ENCODE peak calls at places on chromosomes 16 and 17, in six cellular contexts. One of them, this sample, is unnamed.

GRCh38 chr17:15213381-15214087 is 51.6 kb downstream of the PMP22 start:
- DNase-seq in astrocyte of the cerebellum: no peak
- DNase-seq in testis: no peak
- DNase-seq in choroid plexus epithelial cell: peak
- DNase-seq in ovary: no peak
- DNase-seq in AG04450: no peak
- DNase-seq in this sample: no peak

GRCh38 chr17:61196302-61196704 is 203.3 kb upstream of the TBX2 start:
- DNase-seq in astrocyte of the cerebellum: no peak
- DNase-seq in testis: no peak
- DNase-seq in choroid plexus epithelial cell: peak
- DNase-seq in ovary: no peak
- DNase-seq in AG04450: peak
- DNase-seq in this sample: no peak

GRCh38 chr17:45070001-45070400 is 8.9 kb downstream of the NMT1 start:
- DNase-seq in astrocyte of the cerebellum: no peak
- DNase-seq in testis: no peak
- DNase-seq in choroid plexus epithelial cell: no peak
- DNase-seq in ovary: no peak
- DNase-seq in AG04450: no peak
- DNase-seq in this sample: no peak

GRCh38 chr16:22210285-22210684 is 4.2 kb downstream of the EEF2K start:
- DNase-seq in astrocyte of the cerebellum: no peak
- DNase-seq in testis: no peak
- DNase-seq in choroid plexus epithelial cell: no peak
- DNase-seq in ovary: no peak
- DNase-seq in AG04450: no peak
- DNase-seq in this sample: no peak

GRCh38 chr16:53502331-53503269 is at the start of gene AKTIP:
- DNase-seq in astrocyte of the cerebellum: no peak
- DNase-seq in testis: peak
- DNase-seq in choroid plexus epithelial cell: peak
- DNase-seq in ovary: no peak
- DNase-seq in AG04450: no peak
- DNase-seq in this sample: peak

GRCh38 chr17:17363638-17364337 is 60.6 kb downstream of the NT5M start:
- DNase-seq in astrocyte of the cerebellum: no peak
- DNase-seq in testis: no peak
- DNase-seq in choroid plexus epithelial cell: no peak
- DNase-seq in ovary: no peak
- DNase-seq in AG04450: no peak
- DNase-seq in this sample: peak

GRCh38 chr16:56742030-56742984 is 12.4 kb downstream of the NUP93 start:
- DNase-seq in astrocyte of the cerebellum: peak
- DNase-seq in testis: no peak
- DNase-seq in choroid plexus epithelial cell: peak
- DNase-seq in ovary: no peak
- DNase-seq in AG04450: peak
- DNase-seq in this sample: no peak

GRCh38 chr16:14650629-14651028 is 17.9 kb downstream of the BFAR start:
- DNase-seq in astrocyte of the cerebellum: no peak
- DNase-seq in testis: no peak
- DNase-seq in choroid plexus epithelial cell: no peak
- DNase-seq in ovary: no peak
- DNase-seq in AG04450: no peak
- DNase-seq in this sample: no peak

GRCh38 chr17:48068491-48068961 is 20.4 kb downstream of the NFE2L1 start:
- DNase-seq in astrocyte of the cerebellum: no peak
- DNase-seq in testis: no peak
- DNase-seq in choroid plexus epithelial cell: peak
- DNase-seq in ovary: no peak
- DNase-seq in AG04450: no peak
- DNase-seq in this sample: no peak

GRCh38 chr17:8075081-8075480 is 12.4 kb downstream of the ALOX12B start:
- DNase-seq in astrocyte of the cerebellum: no peak
- DNase-seq in testis: no peak
- DNase-seq in choroid plexus epithelial cell: no peak
- DNase-seq in ovary: no peak
- DNase-seq in AG04450: no peak
- DNase-seq in this sample: no peak

GRCh38 chr16:50685456-50686058 is 4.4 kb upstream of the SNX20 start:
- DNase-seq in astrocyte of the cerebellum: no peak
- DNase-seq in testis: no peak
- DNase-seq in choroid plexus epithelial cell: no peak
- DNase-seq in ovary: no peak
- DNase-seq in AG04450: no peak
- DNase-seq in this sample: no peak

GRCh38 chr17:45274033-45274432 is 12.1 kb upstream of the SPATA32 start:
- DNase-seq in astrocyte of the cerebellum: no peak
- DNase-seq in testis: no peak
- DNase-seq in choroid plexus epithelial cell: no peak
- DNase-seq in ovary: no peak
- DNase-seq in AG04450: no peak
- DNase-seq in this sample: no peak

GRCh38 chr16:50261160-50261706 is 5.1 kb upstream of the ADCY7 start:
- DNase-seq in astrocyte of the cerebellum: no peak
- DNase-seq in testis: no peak
- DNase-seq in choroid plexus epithelial cell: no peak
- DNase-seq in ovary: no peak
- DNase-seq in AG04450: no peak
- DNase-seq in this sample: no peak

GRCh38 chr16:85615014-85615851 is 2.1 kb downstream of the GSE1 start:
- DNase-seq in astrocyte of the cerebellum: no peak
- DNase-seq in testis: peak
- DNase-seq in choroid plexus epithelial cell: no peak
- DNase-seq in ovary: no peak
- DNase-seq in AG04450: no peak
- DNase-seq in this sample: no peak

GRCh38 chr16:53087101-53087500 is 32.3 kb downstream of the CHD9 start:
- DNase-seq in astrocyte of the cerebellum: no peak
- DNase-seq in testis: no peak
- DNase-seq in choroid plexus epithelial cell: peak
- DNase-seq in ovary: no peak
- DNase-seq in AG04450: no peak
- DNase-seq in this sample: no peak

GRCh38 chr17:50837286-50837979 is 2.0 kb downstream of the WFIKKN2 start:
- DNase-seq in astrocyte of the cerebellum: no peak
- DNase-seq in testis: peak
- DNase-seq in choroid plexus epithelial cell: no peak
- DNase-seq in ovary: no peak
- DNase-seq in AG04450: no peak
- DNase-seq in this sample: no peak

GRCh38 chr16:81570189-81570846 is 125.7 kb downstream of the CMIP start:
- DNase-seq in astrocyte of the cerebellum: no peak
- DNase-seq in testis: peak
- DNase-seq in choroid plexus epithelial cell: no peak
- DNase-seq in ovary: no peak
- DNase-seq in AG04450: no peak
- DNase-seq in this sample: no peak

GRCh38 chr17:74427048-74427762 is 4.7 kb upstream of the GPRC5C start:
- DNase-seq in astrocyte of the cerebellum: no peak
- DNase-seq in testis: no peak
- DNase-seq in choroid plexus epithelial cell: no peak
- DNase-seq in ovary: peak
- DNase-seq in AG04450: no peak
- DNase-seq in this sample: no peak

GRCh38 chr16:600781-601180 is 10.9 kb downstream of the RAB40C start:
- DNase-seq in astrocyte of the cerebellum: no peak
- DNase-seq in testis: no peak
- DNase-seq in choroid plexus epithelial cell: peak
- DNase-seq in ovary: no peak
- DNase-seq in AG04450: no peak
- DNase-seq in this sample: no peak
- TF ChIP-seq CTCF in astrocyte of the cerebellum: peak
- TF ChIP-seq CTCF in testis: no peak
- TF ChIP-seq CTCF in choroid plexus epithelial cell: peak
- TF ChIP-seq CTCF in ovary: no peak
- TF ChIP-seq CTCF in AG04450: peak
- TF ChIP-seq CTCF in this sample: no peak

GRCh38 chr16:87636050-87636684 is 33.9 kb downstream of the JPH3 start:
- DNase-seq in astrocyte of the cerebellum: peak
- DNase-seq in testis: peak
- DNase-seq in choroid plexus epithelial cell: peak
- DNase-seq in ovary: peak
- DNase-seq in AG04450: peak
- DNase-seq in this sample: peak

GRCh38 chr16:87637357-87637756 is 35.0 kb downstream of the JPH3 start:
- DNase-seq in astrocyte of the cerebellum: no peak
- DNase-seq in testis: no peak
- DNase-seq in choroid plexus epithelial cell: no peak
- DNase-seq in ovary: no peak
- DNase-seq in AG04450: no peak
- DNase-seq in this sample: no peak

GRCh38 chr16:87636741-87637140 is 34.4 kb downstream of the JPH3 start:
- DNase-seq in astrocyte of the cerebellum: no peak
- DNase-seq in testis: no peak
- DNase-seq in choroid plexus epithelial cell: no peak
- DNase-seq in ovary: no peak
- DNase-seq in AG04450: no peak
- DNase-seq in this sample: no peak

GRCh38 chr16:87634411-87634810 is 32.1 kb downstream of the JPH3 start:
- DNase-seq in astrocyte of the cerebellum: no peak
- DNase-seq in testis: no peak
- DNase-seq in choroid plexus epithelial cell: no peak
- DNase-seq in ovary: no peak
- DNase-seq in AG04450: no peak
- DNase-seq in this sample: no peak

GRCh38 chr16:87635541-87636049 is 33.3 kb downstream of the JPH3 start:
- DNase-seq in astrocyte of the cerebellum: no peak
- DNase-seq in testis: peak
- DNase-seq in choroid plexus epithelial cell: peak
- DNase-seq in ovary: peak
- DNase-seq in AG04450: no peak
- DNase-seq in this sample: peak
- TF ChIP-seq CTCF in astrocyte of the cerebellum: peak
- TF ChIP-seq CTCF in testis: no peak
- TF ChIP-seq CTCF in choroid plexus epithelial cell: peak
- TF ChIP-seq CTCF in ovary: peak
- TF ChIP-seq CTCF in AG04450: peak
- TF ChIP-seq CTCF in this sample: peak

DNA sequence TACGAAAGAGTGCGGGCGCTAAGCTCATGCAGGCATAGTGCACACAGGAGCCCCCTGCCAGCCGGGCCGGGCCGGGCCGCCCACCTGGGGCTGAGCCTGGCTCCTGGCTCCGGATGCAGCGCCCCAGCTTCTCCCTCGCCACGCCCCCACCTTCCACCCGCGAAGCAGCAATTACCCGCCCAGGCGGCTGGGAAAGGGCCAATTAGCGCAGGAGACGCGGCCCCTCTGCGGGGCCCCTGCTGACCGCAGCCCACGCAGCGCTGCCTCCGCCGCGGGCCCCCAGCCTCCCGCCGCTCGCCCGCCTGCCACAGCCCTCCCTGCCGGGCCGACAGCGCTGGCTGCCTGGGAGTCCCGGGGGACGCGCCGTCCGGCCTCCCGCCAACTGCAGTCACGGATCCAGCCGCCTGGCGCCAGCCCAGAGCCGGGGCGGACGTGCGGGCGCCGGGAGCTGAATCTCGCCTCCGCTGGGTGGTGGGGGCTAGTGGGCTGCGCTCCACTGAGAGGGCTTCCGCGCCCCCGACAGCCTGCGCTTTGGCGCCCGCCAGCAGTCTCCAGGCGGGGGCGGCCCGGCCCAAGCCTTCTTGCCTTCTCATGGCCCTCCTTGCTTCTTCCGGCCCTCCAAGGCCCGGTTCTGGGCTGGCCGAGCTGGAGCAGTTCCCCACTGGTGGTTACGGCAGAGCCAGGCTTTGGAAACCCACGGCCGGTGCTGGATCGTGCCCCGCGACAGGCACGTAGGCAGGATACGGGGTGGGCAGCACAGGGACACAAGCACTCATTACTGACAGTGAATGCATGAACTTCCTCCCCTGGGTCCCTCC is 14.9 kb upstream of the CBFB start:
- DNase-seq in astrocyte of the cerebellum: no peak
- DNase-seq in testis: peak
- DNase-seq in choroid plexus epithelial cell: peak
- DNase-seq in ovary: peak
- DNase-seq in AG04450: no peak
- DNase-seq in this sample: peak
- TF ChIP-seq CTCF in astrocyte of the cerebellum: peak
- TF ChIP-seq CTCF in testis: no peak
- TF ChIP-seq CTCF in choroid plexus epithelial cell: no peak
- TF ChIP-seq CTCF in ovary: peak
- TF ChIP-seq CTCF in AG04450: peak
- TF ChIP-seq CTCF in this sample: peak

GRCh38 chr17:12667299-12667958 is 1.7 kb downstream of the MYOCD start:
- DNase-seq in astrocyte of the cerebellum: peak
- DNase-seq in testis: peak
- DNase-seq in choroid plexus epithelial cell: peak
- DNase-seq in ovary: peak
- DNase-seq in AG04450: peak
- DNase-seq in this sample: no peak
- TF ChIP-seq CTCF in astrocyte of the cerebellum: peak
- TF ChIP-seq CTCF in testis: peak
- TF ChIP-seq CTCF in choroid plexus epithelial cell: peak
- TF ChIP-seq CTCF in ovary: peak
- TF ChIP-seq CTCF in AG04450: peak
- TF ChIP-seq CTCF in this sample: no peak

GRCh38 chr17:52297230-52298010 is 138.9 kb upstream of the CA10 start:
- DNase-seq in astrocyte of the cerebellum: no peak
- DNase-seq in testis: no peak
- DNase-seq in choroid plexus epithelial cell: no peak
- DNase-seq in ovary: no peak
- DNase-seq in AG04450: no peak
- DNase-seq in this sample: no peak
- TF ChIP-seq CTCF in astrocyte of the cerebellum: no peak
- TF ChIP-seq CTCF in testis: no peak
- TF ChIP-seq CTCF in choroid plexus epithelial cell: no peak
- TF ChIP-seq CTCF in ovary: no peak
- TF ChIP-seq CTCF in AG04450: no peak
- TF ChIP-seq CTCF in this sample: no peak

GRCh38 chr16:61934591-61934990 is 101.6 kb downstream of the CDH8 start:
- DNase-seq in astrocyte of the cerebellum: no peak
- DNase-seq in testis: no peak
- DNase-seq in choroid plexus epithelial cell: no peak
- DNase-seq in ovary: no peak
- DNase-seq in AG04450: no peak
- DNase-seq in this sample: no peak

GRCh38 chr16:61937646-61938045 is 98.6 kb downstream of the CDH8 start:
- DNase-seq in astrocyte of the cerebellum: no peak
- DNase-seq in testis: no peak
- DNase-seq in choroid plexus epithelial cell: no peak
- DNase-seq in ovary: no peak
- DNase-seq in AG04450: no peak
- DNase-seq in this sample: no peak

GRCh38 chr16:61936522-61936921 is 99.7 kb downstream of the CDH8 start:
- DNase-seq in astrocyte of the cerebellum: no peak
- DNase-seq in testis: no peak
- DNase-seq in choroid plexus epithelial cell: no peak
- DNase-seq in ovary: no peak
- DNase-seq in AG04450: no peak
- DNase-seq in this sample: no peak
- TF ChIP-seq CTCF in astrocyte of the cerebellum: peak
- TF ChIP-seq CTCF in testis: no peak
- TF ChIP-seq CTCF in choroid plexus epithelial cell: peak
- TF ChIP-seq CTCF in ovary: no peak
- TF ChIP-seq CTCF in AG04450: no peak
- TF ChIP-seq CTCF in this sample: no peak

This sample was measured in natural killer cell.